ENCODE peak calls at places on chromosomes 13 and 19, in seven cellular contexts. K is foreskin fibroblast, H is colonic mucosa, Q is tibial nerve, D is upper lobe of right lung, S is fibroblast of the aortic adventitia, N is epithelial cell of esophagus. F is an unnamed sample.

GRCh38 chr13:28423010-28423409 is 71.9 kb downstream of the FLT1 start:
- DNase-seq in H (peak; percentile 31), K (no peak), N (no peak), Q (peak; percentile 17), D (peak; percentile 77), S (no peak), F (no peak)

GRCh38 chr13:37058801-37059135 is 720 bp downstream of the SUPT20H start:
- DNase-seq in K (no peak), D (no peak), Q (no peak), S (no peak), H (peak; percentile 44), N (peak; percentile 13), F (no peak)

GRCh38 chr13:108917581-108917980 is 288.2 kb downstream of the MYO16 start:
- DNase-seq in Q (no peak), K (no peak), D (no peak), N (no peak), S (peak; percentile 73), H (no peak), F (peak; percentile 83)

GRCh38 chr19:48656840-48657474 is 11.0 kb upstream of the CA11 start:
- DNase-seq in H (no peak), K (peak; percentile 93), D (no peak), N (peak; percentile 95), S (peak; percentile 86), Q (peak; percentile 22), F (peak; percentile 89)

GRCh38 chr19:48772503-48772953 is 17.2 kb downstream of the FGF21 start:
- DNase-seq in H (no peak), S (peak; percentile 33), N (no peak), D (no peak), K (no peak), Q (no peak), F (peak; percentile 40)

GRCh38 chr19:16051254-16052025 is 24.9 kb upstream of the TPM4 start:
- DNase-seq in D (no peak), S (peak; percentile 37), H (no peak), K (no peak), Q (no peak), N (no peak), F (no peak)

GRCh38 chr19:54302252-54302651 is 10.7 kb downstream of the LILRA5 start:
- DNase-seq in Q (no peak), K (no peak), D (no peak), S (no peak), N (no peak), H (no peak), F (no peak)

GRCh38 chr19:50205681-50206138 is 2.3 kb downstream of the MYH14 start:
- DNase-seq in H (peak; percentile 94), Q (no peak), N (peak; percentile 9), D (peak; percentile 84), S (no peak), K (no peak), F (no peak)

GRCh38 chr13:112793545-112794445 is 104.0 kb downstream of the ATP11A start:
- DNase-seq in D (no peak), Q (no peak), N (no peak), S (no peak), K (no peak), H (no peak), F (no peak)

GRCh38 chr19:10332158-10332964 is 968 bp downstream of the RAVER1 start:
- DNase-seq in D (no peak), K (no peak), Q (no peak), S (no peak), H (peak; percentile 70), N (no peak), F (no peak)

GRCh38 chr19:10334340-10335148 is 1.2 kb upstream of the RAVER1 start:
- DNase-seq in N (peak; percentile 95), S (peak; percentile 93), K (peak; percentile 97), H (peak; percentile 99), Q (peak; percentile 92), D (peak; percentile 97), F (peak; percentile 93)

GRCh38 chr19:10333758-10334339 is 520 bp upstream of the RAVER1 start:
- DNase-seq in S (peak; percentile 4), N (no peak), Q (no peak), H (no peak), D (no peak), K (no peak), F (no peak)

GRCh38 chr19:10332965-10333757 is at the start of gene RAVER1:
- DNase-seq in H (peak; percentile 98), S (peak; percentile 96), D (peak; percentile 99), K (peak; percentile 97), N (peak; percentile 99), Q (peak; percentile 95), F (peak; percentile 96)

GRCh38 chr19:10335149-10336053 is 2.1 kb upstream of the RAVER1 start:
- DNase-seq in D (no peak), K (no peak), Q (no peak), H (no peak), S (no peak), N (no peak), F (no peak)
- H3K4me3 ChIP-seq in D (peak overlapping the region; percentile 8), K (peak overlapping the region; percentile 90), Q (peak overlapping the region; percentile 92), H (no peak overlapping the region), S (peak overlapping the region; percentile 53), N (peak overlapping the region; percentile 61), F (peak overlapping the region; percentile 86)

DNA sequence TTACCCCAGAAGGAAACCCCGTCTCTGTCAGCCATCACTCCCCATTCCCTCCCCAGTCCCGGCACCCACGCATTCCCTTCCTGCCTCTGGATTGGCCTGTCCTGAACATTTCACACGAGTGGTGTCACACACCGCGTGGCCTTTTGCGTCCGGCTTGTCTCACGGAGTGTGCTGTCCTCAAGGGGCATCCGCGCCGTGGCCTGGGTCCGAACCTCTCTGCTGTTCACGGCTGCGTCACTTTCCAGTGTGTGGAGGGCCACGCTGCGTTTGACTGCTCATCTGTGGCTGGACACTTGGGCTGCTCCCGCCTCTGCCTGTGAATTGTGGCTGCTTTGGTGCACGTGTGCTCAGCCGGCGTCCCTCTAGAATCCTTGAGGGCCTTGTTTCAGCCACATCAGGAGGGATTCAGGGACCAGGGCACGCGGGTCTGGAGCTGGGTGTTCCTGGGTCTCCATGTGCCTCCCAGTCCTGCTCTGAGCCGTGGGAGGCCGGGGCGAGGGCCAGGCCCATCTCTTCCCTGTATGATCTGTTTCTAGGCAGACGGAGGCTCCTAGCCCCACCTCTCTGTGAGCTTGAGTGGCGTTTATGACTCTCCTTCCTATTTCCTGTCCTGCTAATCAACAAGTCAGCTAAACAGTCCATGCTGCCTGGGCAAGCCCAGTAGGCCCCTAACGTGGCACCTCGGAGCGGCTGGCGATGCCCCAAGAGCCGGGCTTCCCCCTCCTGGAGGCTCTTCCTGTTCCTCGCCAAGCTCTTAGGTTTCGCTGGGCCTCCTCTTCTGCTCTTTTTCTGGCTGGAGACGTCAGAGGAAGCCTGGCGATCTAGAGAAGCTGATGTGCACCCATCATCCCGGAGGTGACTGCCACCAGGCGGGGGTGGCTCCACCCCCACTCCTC is 8.1 kb downstream of the STK11 start:
- DNase-seq in D (peak; percentile 85), N (peak; percentile 98), H (peak; percentile 78), S (no peak), Q (no peak), K (peak; percentile 91), F (peak; percentile 61)
- H3K4me3 ChIP-seq in D (no peak overlapping the region), N (peak overlapping the region; percentile 12), H (no peak overlapping the region), S (no peak overlapping the region), Q (peak overlapping the region; percentile 3), K (no peak overlapping the region), F (no peak overlapping the region)

DNA sequence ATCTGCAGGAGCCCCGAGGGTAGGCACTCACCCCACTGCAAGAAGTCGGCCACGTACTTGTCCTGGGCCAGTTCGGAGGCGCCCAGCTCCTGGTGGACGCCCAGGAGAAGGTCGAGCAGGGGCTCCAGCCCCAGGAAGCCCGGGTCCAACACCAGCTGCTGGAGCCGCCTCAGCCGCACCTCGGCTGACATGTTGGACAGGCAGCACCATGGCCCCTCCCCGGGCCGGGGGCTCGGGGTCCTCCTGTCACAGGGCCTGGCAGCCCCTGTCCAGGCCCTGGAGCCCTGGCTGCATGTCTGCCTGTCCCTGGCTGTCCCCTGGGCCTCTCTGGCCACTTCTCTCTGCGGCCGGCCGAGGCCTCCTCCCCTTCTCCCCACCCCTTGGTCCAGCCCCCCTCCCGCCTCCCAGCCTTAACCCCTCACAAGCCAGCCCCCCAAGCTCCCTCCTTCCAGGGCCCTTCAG is at the start of gene DMPK:
- DNase-seq in D (no peak), Q (no peak), H (no peak), S (peak; percentile 27), K (no peak), N (peak; percentile 48), F (no peak)
- H3K4me3 ChIP-seq in D (peak within 1 kb of the TSS; percentile 56), Q (peak within 1 kb of the TSS; percentile 64), H (peak within 1 kb of the TSS; percentile 35), S (peak within 1 kb of the TSS; percentile 74), K (peak within 1 kb of the TSS; percentile 67), N (no peak within 1 kb of the TSS), F (peak within 1 kb of the TSS; percentile 77)

GRCh38 chr13:33280923-33281322 is 4.6 kb downstream of the STARD13 start:
- DNase-seq in S (no peak), H (no peak), Q (no peak), N (no peak), D (no peak), K (no peak), F (no peak)

GRCh38 chr13:33280550-33280905 is 5.0 kb downstream of the STARD13 start:
- DNase-seq in Q (no peak), K (no peak), N (peak; percentile 46), S (no peak), D (no peak), H (no peak), F (no peak)

GRCh38 chr13:33283195-33283910 is 2.2 kb downstream of the STARD13 start:
- DNase-seq in K (no peak), H (no peak), S (no peak), D (no peak), Q (no peak), N (no peak), F (no peak)

GRCh38 chr13:33284016-33284415 is 1.5 kb downstream of the STARD13 start:
- DNase-seq in K (no peak), D (no peak), H (no peak), S (peak; percentile 45), N (no peak), Q (no peak), F (peak; percentile 44)

DNA sequence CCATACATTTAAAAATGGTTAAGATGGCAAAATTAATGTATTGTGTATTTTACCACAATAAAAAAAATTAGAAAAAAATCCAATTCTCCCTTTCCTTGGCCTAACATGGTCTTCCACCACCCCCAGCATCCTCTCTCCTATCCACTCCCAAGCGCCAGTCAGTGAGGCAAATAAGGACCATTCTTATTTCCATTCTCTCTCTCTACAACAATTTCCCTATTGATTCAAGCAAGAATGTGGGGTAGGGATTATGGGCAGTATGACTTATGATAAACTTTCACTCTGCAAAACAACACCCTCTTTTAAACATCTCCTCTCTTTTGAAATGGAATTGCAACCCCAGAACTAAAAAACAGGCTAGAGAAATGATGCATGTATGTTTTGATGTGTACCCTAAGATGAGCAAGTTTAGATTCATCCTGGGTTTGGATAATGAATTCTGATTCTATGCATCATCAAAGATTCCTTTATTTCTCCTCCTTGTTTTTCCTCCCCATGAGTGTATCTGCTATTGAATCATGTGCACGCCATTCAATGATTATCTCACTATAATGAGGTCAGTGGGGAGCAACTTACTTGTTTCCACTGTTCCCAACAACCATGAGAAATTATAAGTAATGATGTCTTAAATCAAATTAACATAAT is 3.5 kb downstream of the STARD13 start:
- DNase-seq in Q (no peak), K (peak; percentile 76), H (no peak), S (peak; percentile 47), D (no peak), N (peak; percentile 91), F (peak; percentile 62)
- H3K4me3 ChIP-seq in Q (peak overlapping the region; percentile 73), K (peak overlapping the region; percentile 74), H (no peak overlapping the region), S (no peak overlapping the region), D (peak overlapping the region; percentile 71), N (no peak overlapping the region), F (peak overlapping the region; percentile 1)

GRCh38 chr19:33225458-33225925 is at the start of gene SLC7A10:
- DNase-seq in K (no peak), Q (no peak), H (no peak), N (no peak), D (no peak), S (no peak), F (no peak)
- H3K4me3 ChIP-seq in K (no peak within 1 kb of the TSS), Q (peak within 1 kb of the TSS; percentile 34), H (peak within 1 kb of the TSS; percentile 30), N (no peak within 1 kb of the TSS), D (peak within 1 kb of the TSS; percentile 34), S (no peak within 1 kb of the TSS), F (no peak within 1 kb of the TSS)

GRCh38 chr19:3721900-3722442 is 13.8 kb downstream of the TJP3 start:
- DNase-seq in N (no peak), S (no peak), Q (no peak), H (no peak), K (no peak), D (no peak), F (no peak)
- H3K4me3 ChIP-seq in N (peak overlapping the region; percentile 11), S (no peak overlapping the region), Q (peak overlapping the region; percentile 15), H (peak overlapping the region; percentile 45), K (no peak overlapping the region), D (peak overlapping the region; percentile 40), F (no peak overlapping the region)

F was measured in AG10803.